ENCODE peak calls at places on chromosomes 11 and 22, in ten cellular contexts. Y, R, J, E, O, P, A, W, C and S are unnamed samples.

GRCh38 chr11:94544832-94545640 is 1.3 kb downstream of the FUT4 start:
- DNase-seq in O (no peak), Y (no peak), R (peak), C (no peak), W (no peak), E (no peak), P (no peak), J (no peak), A (no peak), S (no peak)

GRCh38 chr22:19766506-19767426 is 6.2 kb downstream of the TBX1 start:
- DNase-seq in E (peak), J (no peak), O (peak), Y (peak), C (no peak), A (no peak), R (peak), W (no peak), P (no peak), S (no peak)

GRCh38 chr11:111870113-111870512 is 1.3 kb downstream of the ALG9 start:
- DNase-seq in E (no peak), O (no peak), A (peak), J (no peak), W (no peak), Y (no peak), P (no peak), R (no peak), C (no peak), S (no peak)

GRCh38 chr11:111327908-111328624 is 29.7 kb downstream of the POU2AF3 start:
- DNase-seq in O (no peak), Y (no peak), P (no peak), J (no peak), R (peak), W (no peak), E (no peak), A (no peak), C (no peak), S (no peak)

GRCh38 chr22:49724030-49724892 is 103.4 kb downstream of the BRD1 start:
- DNase-seq in R (no peak), O (no peak), J (no peak), A (peak), E (no peak), P (no peak), W (no peak), Y (peak), C (no peak), S (no peak)

GRCh38 chr11:8581300-8581699 is 12.7 kb downstream of the STK33 start:
- DNase-seq in R (no peak), P (peak), O (no peak), Y (no peak), E (no peak), J (no peak), C (no peak), A (no peak), W (no peak), S (no peak)

GRCh38 chr11:46099973-46100335 is 21.3 kb downstream of the PHF21A start:
- DNase-seq in J (no peak), E (no peak), W (no peak), R (no peak), P (peak), A (no peak), Y (no peak), C (no peak), O (no peak), S (no peak)

GRCh38 chr11:10050561-10050960 is 243.5 kb downstream of the SBF2 start:
- DNase-seq in O (no peak), R (no peak), Y (no peak), J (no peak), W (no peak), P (peak), C (no peak), A (no peak), E (no peak), S (no peak)

GRCh38 chr11:11022126-11022730 is 164.4 kb upstream of the ZBED5 start:
- DNase-seq in Y (peak), A (peak), O (no peak), C (no peak), P (peak), E (peak), R (no peak), W (no peak), J (no peak), S (peak)

GRCh38 chr11:10303558-10304363 is 1.1 kb upstream of the ADM start:
- DNase-seq in C (no peak), A (peak), J (no peak), R (peak), W (no peak), Y (peak), E (peak), O (peak), P (peak), S (peak)

GRCh38 chr11:88348870-88349269 is 11.3 kb upstream of the CTSC start:
- DNase-seq in A (no peak), P (peak), J (no peak), Y (no peak), E (no peak), O (no peak), W (no peak), C (no peak), R (no peak), S (no peak)